ENCODE peak calls at places on chromosomes 4 and X, in four cellular contexts. N is NB4, D is LoVo, G is small intestine. A is an unnamed sample.

GRCh38 chr4:168129046-168129772 is 36.9 kb downstream of the ANXA10 start:
- DNase-seq in N (no peak), G (no peak), D (no peak), A (no peak)

GRCh38 chr4:105613326-105613725 is 60.9 kb downstream of the ARHGEF38 start:
- DNase-seq in G (no peak), D (no peak), N (no peak), A (no peak)

GRCh38 chrX:19350831-19351447 is 7.2 kb downstream of the PDHA1 start:
- DNase-seq in D (no peak), G (no peak), N (peak), A (no peak)

GRCh38 chrX:375181-376036 is 11.3 kb downstream of the PPP2R3B start:
- DNase-seq in N (no peak), D (peak), G (peak), A (no peak)

GRCh38 chrX:154012336-154012991 is 7.2 kb downstream of the IRAK1 start:
- DNase-seq in G (peak), N (no peak), D (no peak), A (no peak)

GRCh38 chrX:94551831-94552230 is 877.8 kb downstream of the FAM133A start:
- DNase-seq in G (no peak), N (no peak), D (no peak), A (no peak)

GRCh38 chr4:106362426-106362825 is 6.2 kb downstream of the GIMD1 start:
- DNase-seq in D (no peak), N (no peak), G (no peak), A (no peak)

GRCh38 chrX:65987856-65988255 is 52.0 kb downstream of the VSIG4 start:
- DNase-seq in D (no peak), N (peak), G (no peak), A (no peak)

GRCh38 chr4:7781993-7782392 is 157.7 kb downstream of the AFAP1 start:
- DNase-seq in D (no peak), N (no peak), G (no peak), A (no peak)

GRCh38 chr4:17702666-17703065 is 78.8 kb downstream of the FAM184B start:
- DNase-seq in D (no peak), N (no peak), G (no peak), A (no peak)

GRCh38 chrX:15820106-15821073 is 30.1 kb downstream of the ZRSR2 start:
- DNase-seq in D (no peak), G (no peak), N (no peak), A (no peak)

GRCh38 chrX:119015407-119016242 is 41.2 kb downstream of the LONRF3 start:
- DNase-seq in N (peak), D (peak), G (peak), A (peak)

GRCh38 chr4:187073820-187074219 is 350.2 kb upstream of the FAT1 start:
- DNase-seq in D (no peak), G (no peak), N (no peak), A (no peak)

GRCh38 chrX:42128020-42128419 is 204.7 kb upstream of the CASK start:
- DNase-seq in G (no peak), N (no peak), D (no peak), A (no peak)

GRCh38 chr4:65170768-65171514 is 499.3 kb downstream of the EPHA5 start:
- DNase-seq in D (no peak), G (no peak), N (no peak), A (no peak)

GRCh38 chr4:173878701-173879100 is 348.7 kb upstream of the HAND2 start:
- DNase-seq in N (peak), D (no peak), G (no peak), A (no peak)

GRCh38 chr4:8391972-8392371 is 48.6 kb downstream of the ACOX3 start:
- DNase-seq in D (no peak), G (no peak), N (peak), A (no peak)

GRCh38 chr4:21901831-21902230 is 46.7 kb downstream of the KCNIP4 start:
- DNase-seq in G (no peak), D (no peak), N (no peak), A (no peak)

GRCh38 chr4:185134176-185134869 is 8.7 kb upstream of the SLC25A4 start:
- DNase-seq in N (peak), G (peak), D (peak), A (peak)

GRCh38 chr4:136864580-136865185 is 667.6 kb downstream of the PCDH18 start:
- DNase-seq in D (peak), G (peak), N (peak), A (peak)

GRCh38 chrX:36422368-36422767 is 502.8 kb downstream of the CFAP47 start:
- DNase-seq in G (no peak), D (no peak), N (no peak), A (no peak)

GRCh38 chr4:20087512-20087911 is 164.2 kb upstream of the SLIT2 start:
- DNase-seq in G (no peak), D (no peak), N (no peak), A (no peak)

GRCh38 chrX:100635989-100636320 is 651 bp downstream of the TSPAN6 start:
- DNase-seq in D (peak), N (no peak), G (peak), A (no peak)

GRCh38 chr4:78058591-78059523 is 1.7 kb downstream of the FRAS1 start:
- DNase-seq in N (no peak), D (peak), G (peak), A (peak)

GRCh38 chr4:153497091-153497531 is 31.0 kb downstream of the TMEM131L start:
- DNase-seq in D (no peak), N (no peak), G (peak), A (peak)

GRCh38 chr4:152479428-152480026 is 56.4 kb downstream of the FBXW7 start:
- DNase-seq in N (no peak), D (no peak), G (no peak), A (no peak)

GRCh38 chrX:135951291-135951690 is 22.5 kb downstream of the MMGT1 start:
- DNase-seq in N (no peak), D (no peak), G (no peak), A (no peak)

GRCh38 chrX:68830486-68831404 is 1.9 kb downstream of the EFNB1 start:
- DNase-seq in D (no peak), G (peak), N (no peak), A (no peak)

GRCh38 chr4:105951198-105951597 is 55.9 kb downstream of the NPNT start:
- DNase-seq in D (no peak), N (peak), G (no peak), A (no peak)

GRCh38 chr4:121462660-121463261 is 81.9 kb upstream of the QRFPR start:
- DNase-seq in G (peak), N (peak), D (peak), A (peak)

A was measured in HTR-8/SVneo.